ENCODE peak calls at places on chromosomes 7 and 10, in eight cellular contexts. Z is prostate gland, H is MM.1S, K is A549, Q is left ventricle myocardium inferior, D is GM23338, I is mammary epithelial cell, C is body of pancreas. T is an unnamed sample.

GRCh38 chr10:119652361-119652760 is 1.2 kb downstream of the BAG3 start:
- DNase-seq in D (no peak), K (peak; percentile 71), H (peak; percentile 69), C (peak; percentile 56), Q (no peak), I (peak; percentile 58), Z (peak; percentile 44), T (no peak)

GRCh38 chr10:119377905-119378736 is 164.4 kb downstream of the RGS10 start:
- DNase-seq in H (no peak), K (no peak), I (no peak), D (no peak), Z (no peak), C (no peak), Q (peak; percentile 64), T (no peak)

GRCh38 chr7:140541513-140542192 is 62.3 kb upstream of the MKRN1 start:
- DNase-seq in Q (peak; percentile 63), D (peak; percentile 96), K (peak; percentile 95), Z (peak; percentile 28), C (peak; percentile 54), H (no peak), I (peak; percentile 87), T (peak; percentile 44)

GRCh38 chr7:136911362-136911761 is 42.9 kb downstream of the CHRM2 start:
- DNase-seq in K (no peak), I (peak; percentile 8), H (no peak), Z (no peak), Q (no peak), D (peak; percentile 25), C (no peak), T (no peak)

GRCh38 chr7:150357277-150357676 is 11.3 kb upstream of the REPIN1 start:
- DNase-seq in D (no peak), I (no peak), Q (no peak), Z (no peak), H (peak; percentile 69), C (no peak), K (no peak), T (no peak)

GRCh38 chr10:132223611-132224342 is 37.0 kb downstream of the DPYSL4 start:
- DNase-seq in H (no peak), C (no peak), Q (no peak), I (no peak), Z (no peak), D (no peak), K (no peak), T (no peak)

GRCh38 chr7:31957090-31957720 is 113.0 kb downstream of the PDE1C start:
- DNase-seq in Q (no peak), D (no peak), Z (no peak), H (no peak), C (no peak), K (peak; percentile 47), I (no peak), T (no peak)

GRCh38 chr7:3238525-3239210 is 62.4 kb upstream of the SDK1 start:
- DNase-seq in K (no peak), Z (no peak), I (no peak), Q (no peak), C (no peak), D (no peak), H (no peak), T (no peak)

GRCh38 chr7:71636329-71636728 is 504.4 kb downstream of the GALNT17 start:
- DNase-seq in K (no peak), I (no peak), D (peak; percentile 58), Q (no peak), H (no peak), Z (no peak), C (no peak), T (no peak)

GRCh38 chr10:51326174-51326573 is 251.9 kb downstream of the PRKG1 start:
- DNase-seq in D (no peak), Z (no peak), K (no peak), Q (no peak), H (no peak), C (no peak), I (no peak), T (no peak)

GRCh38 chr10:118545381-118545780 is 50.1 kb downstream of the PRLHR start:
- DNase-seq in Q (no peak), H (no peak), Z (no peak), D (no peak), K (no peak), C (no peak), I (no peak), T (no peak)

GRCh38 chr7:5173490-5173889 is 16.5 kb upstream of the WIPI2 start:
- DNase-seq in Z (no peak), H (no peak), I (no peak), Q (no peak), D (no peak), C (no peak), K (no peak), T (no peak)

GRCh38 chr10:16652154-16652553 is 130.5 kb upstream of the C1QL3 start:
- DNase-seq in C (no peak), H (no peak), D (no peak), I (peak; percentile 40), Z (no peak), Q (no peak), K (no peak), T (no peak)

GRCh38 chr7:129433823-129434171 is 435 bp upstream of the STRIP2 start:
- DNase-seq in Q (no peak), H (no peak), C (no peak), K (peak; percentile 74), I (no peak), D (peak; percentile 88), Z (no peak), T (no peak)

GRCh38 chr10:133274751-133275682 is 1.7 kb downstream of the ADAM8 start:
- DNase-seq in C (no peak), D (no peak), Q (no peak), H (peak; percentile 94), Z (no peak), I (peak; percentile 87), K (no peak), T (no peak)

GRCh38 chr10:100520811-100521210 is 1.1 kb upstream of the SEC31B start:
- DNase-seq in D (no peak), Z (no peak), H (no peak), C (no peak), I (peak; percentile 81), K (no peak), Q (no peak), T (no peak)

DNA sequence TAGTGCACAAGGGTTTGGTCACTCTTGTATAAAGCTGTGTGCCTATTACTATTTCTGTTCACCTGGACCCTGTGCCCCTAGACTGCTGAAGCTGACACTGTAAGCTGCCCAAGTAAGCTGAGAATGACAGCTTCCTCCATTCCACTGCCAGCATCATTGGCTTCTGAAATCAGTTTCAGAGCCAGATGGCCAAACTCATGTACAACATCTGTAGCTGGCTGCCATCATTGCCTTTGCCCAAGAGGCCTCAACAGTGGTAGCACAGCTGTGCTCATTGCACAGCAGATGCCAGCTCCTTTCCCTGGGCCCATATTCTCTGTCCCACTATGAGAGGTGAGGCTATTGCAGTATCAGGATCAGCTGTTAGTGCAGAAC is 165.7 kb downstream of the CPEB3 start:
- DNase-seq in H (peak; percentile 24), Q (no peak), C (peak; percentile 39), D (no peak), I (no peak), K (no peak), Z (no peak), T (no peak)
- H3K4me1 ChIP-seq in H (no peaks in the 10 kb centered on the region), Q (peaks cover 69% of the 10 kb centered on the region), C (peaks cover 61% of the 10 kb centered on the region), D (no peaks in the 10 kb centered on the region), I (peaks cover 39% of the 10 kb centered on the region), K (peaks cover 47% of the 10 kb centered on the region), Z (peaks cover 26% of the 10 kb centered on the region), T (peaks cover 12% of the 10 kb centered on the region)

DNA sequence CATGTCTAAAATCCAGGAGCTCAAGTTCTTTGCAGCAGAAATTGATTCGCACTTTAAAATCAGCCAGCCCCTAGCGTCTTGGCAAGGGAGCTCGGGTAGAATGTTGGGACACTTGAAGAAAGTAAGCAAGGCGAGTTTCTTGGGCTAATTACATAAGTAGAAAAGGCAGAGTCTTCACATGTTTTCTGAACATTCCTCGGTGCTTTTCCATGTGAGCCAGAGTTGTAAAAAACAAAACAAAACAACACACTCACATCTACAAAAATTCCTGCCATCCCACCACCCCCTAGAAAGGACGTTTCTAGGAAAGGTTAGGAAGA is 38.7 kb upstream of the EMX2 start:
- DNase-seq in Q (no peak), C (no peak), Z (no peak), K (no peak), I (no peak), D (no peak), H (no peak), T (no peak)
- H3K27ac ChIP-seq in Q (no peak overlapping the region), C (no peak overlapping the region), Z (no peak overlapping the region), K (no peak overlapping the region), I (no peak overlapping the region), D (no peak overlapping the region), H (peak overlapping the region; percentile 64), T (no peak overlapping the region)

GRCh38 chr10:78427497-78428031 is 393.9 kb downstream of the RPS24 start:
- DNase-seq in Z (no peak), I (no peak), C (no peak), K (no peak), D (no peak), Q (no peak), H (no peak), T (no peak)
- H3K4me1 ChIP-seq in Z (no peaks in the 10 kb centered on the region), I (no peaks in the 10 kb centered on the region), C (no peaks in the 10 kb centered on the region), K (no peaks in the 10 kb centered on the region), D (no peaks in the 10 kb centered on the region), Q (peaks cover 4% of the 10 kb centered on the region), H (no peaks in the 10 kb centered on the region), T (no peaks in the 10 kb centered on the region)

GRCh38 chr10:35421553-35422178 is 85.4 kb downstream of the CCNY start:
- DNase-seq in I (peak; percentile 82), Q (no peak), Z (no peak), D (no peak), K (peak; percentile 86), H (no peak), C (peak; percentile 28), T (no peak)

GRCh38 chr10:35425596-35425995 is 89.3 kb downstream of the CCNY start:
- DNase-seq in Q (no peak), H (no peak), D (no peak), C (no peak), Z (no peak), K (no peak), I (no peak), T (no peak)

GRCh38 chr10:35424680-35425285 is 88.5 kb downstream of the CCNY start:
- DNase-seq in H (no peak), I (no peak), Z (peak; percentile 23), Q (no peak), D (no peak), K (no peak), C (peak; percentile 53), T (no peak)

GRCh38 chr10:35422236-35422635 is 85.9 kb downstream of the CCNY start:
- DNase-seq in I (peak; percentile 32), D (no peak), Q (no peak), H (no peak), C (no peak), Z (no peak), K (no peak), T (no peak)

DNA sequence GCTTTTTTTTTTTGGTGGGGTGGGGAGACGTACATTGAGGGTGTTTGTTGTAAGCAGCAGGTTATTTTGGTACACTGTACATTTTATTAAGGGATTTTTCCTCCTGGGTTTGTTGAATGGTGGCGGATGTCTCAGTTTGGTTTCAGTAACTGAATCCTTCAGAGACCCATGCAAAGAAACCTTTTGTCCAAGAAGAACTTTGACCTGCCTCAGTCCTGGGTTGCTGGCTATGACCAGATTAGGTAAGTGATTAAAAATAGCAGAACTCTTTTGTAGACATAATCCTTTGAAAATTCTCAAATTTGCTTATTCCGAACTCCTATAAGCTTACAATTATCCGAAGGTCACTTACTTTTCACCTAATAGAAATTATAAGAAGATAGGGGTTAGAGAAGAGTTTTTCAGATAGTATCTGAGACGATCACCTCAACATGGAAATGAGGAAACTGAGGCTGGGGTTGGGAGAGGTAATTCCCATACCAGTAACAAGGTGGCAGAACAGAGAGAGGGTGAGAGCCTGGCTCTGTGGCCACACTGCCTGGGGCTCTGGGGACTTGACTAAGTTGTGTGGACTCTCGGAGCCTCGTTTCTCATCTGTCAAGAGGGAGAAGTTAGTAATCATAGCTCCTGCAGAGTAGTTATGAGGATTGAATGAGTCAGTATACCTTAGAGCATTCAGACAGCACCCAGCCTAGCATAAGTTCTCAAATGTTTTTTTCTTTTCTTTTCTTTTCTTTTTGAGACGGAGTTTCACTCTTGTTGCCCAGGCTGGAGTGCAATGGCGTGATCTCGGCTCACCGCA is 87.4 kb downstream of the CCNY start:
- DNase-seq in H (no peak), K (no peak), I (peak; percentile 75), Q (no peak), C (no peak), Z (no peak), D (no peak), T (no peak)
- H3K27ac ChIP-seq in H (no peak overlapping the region), K (peak overlapping the region; percentile 51), I (no peak overlapping the region), Q (no peak overlapping the region), C (no peak overlapping the region), Z (peak overlapping the region; percentile 41), D (no peak overlapping the region), T (no peak overlapping the region)

T was measured in lung.